ENCODE peak calls at places on chromosomes 6 and 20, in eight cellular contexts. One of them, this sample, is unnamed. For H3K9me3, the result is how much of the 10 kb centered on the place peaks cover.

GRCh38 chr6:5287205-5287965 is 26.1 kb downstream of the FARS2 start:
- DNase-seq in heart right ventricle: no peak
- DNase-seq in psoas muscle: no peak
- DNase-seq in esophagus muscularis mucosa: no peak
- DNase-seq in upper lobe of right lung: no peak
- DNase-seq in CD8-positive, alpha-beta T cell: no peak
- DNase-seq in DND-41: no peak
- DNase-seq in adrenal gland: no peak
- DNase-seq in this sample: no peak

GRCh38 chr6:57173056-57173885 is 1.1 kb downstream of the BAG2 start:
- DNase-seq in CD8-positive, alpha-beta T cell: no peak
- DNase-seq in psoas muscle: no peak
- DNase-seq in heart right ventricle: no peak
- DNase-seq in esophagus muscularis mucosa: no peak
- DNase-seq in adrenal gland: no peak
- DNase-seq in DND-41: peak
- DNase-seq in upper lobe of right lung: no peak
- DNase-seq in this sample: no peak

GRCh38 chr20:32834972-32835371 is 15.2 kb downstream of the MAPRE1 start:
- DNase-seq in upper lobe of right lung: no peak
- DNase-seq in psoas muscle: no peak
- DNase-seq in heart right ventricle: no peak
- DNase-seq in DND-41: no peak
- DNase-seq in adrenal gland: no peak
- DNase-seq in esophagus muscularis mucosa: no peak
- DNase-seq in CD8-positive, alpha-beta T cell: no peak
- DNase-seq in this sample: no peak

GRCh38 chr6:6920984-6921313 is 186.8 kb upstream of the RREB1 start:
- DNase-seq in adrenal gland: no peak
- DNase-seq in heart right ventricle: no peak
- DNase-seq in esophagus muscularis mucosa: no peak
- DNase-seq in DND-41: no peak
- DNase-seq in psoas muscle: no peak
- DNase-seq in CD8-positive, alpha-beta T cell: no peak
- DNase-seq in upper lobe of right lung: no peak
- DNase-seq in this sample: no peak

GRCh38 chr6:104689551-104690205 is 170.0 kb downstream of the HACE1 start:
- DNase-seq in DND-41: no peak
- DNase-seq in esophagus muscularis mucosa: no peak
- DNase-seq in upper lobe of right lung: no peak
- DNase-seq in psoas muscle: no peak
- DNase-seq in CD8-positive, alpha-beta T cell: no peak
- DNase-seq in adrenal gland: no peak
- DNase-seq in heart right ventricle: no peak
- DNase-seq in this sample: no peak

GRCh38 chr20:51306081-51306480 is 236.4 kb downstream of the NFATC2 start:
- DNase-seq in psoas muscle: no peak
- DNase-seq in adrenal gland: no peak
- DNase-seq in heart right ventricle: no peak
- DNase-seq in esophagus muscularis mucosa: no peak
- DNase-seq in DND-41: no peak
- DNase-seq in upper lobe of right lung: no peak
- DNase-seq in CD8-positive, alpha-beta T cell: no peak
- DNase-seq in this sample: no peak

GRCh38 chr6:169811072-169811471 is 59.6 kb downstream of the ERMARD start:
- DNase-seq in upper lobe of right lung: no peak
- DNase-seq in DND-41: no peak
- DNase-seq in adrenal gland: peak
- DNase-seq in heart right ventricle: no peak
- DNase-seq in psoas muscle: no peak
- DNase-seq in CD8-positive, alpha-beta T cell: no peak
- DNase-seq in esophagus muscularis mucosa: peak
- DNase-seq in this sample: no peak

GRCh38 chr6:134495893-134496253 is 178.0 kb upstream of the SGK1 start:
- DNase-seq in adrenal gland: no peak
- DNase-seq in upper lobe of right lung: no peak
- DNase-seq in DND-41: no peak
- DNase-seq in heart right ventricle: no peak
- DNase-seq in psoas muscle: no peak
- DNase-seq in CD8-positive, alpha-beta T cell: no peak
- DNase-seq in esophagus muscularis mucosa: no peak
- DNase-seq in this sample: no peak

GRCh38 chr20:41639630-41640029 is 21.5 kb upstream of the CHD6 start:
- DNase-seq in esophagus muscularis mucosa: no peak
- DNase-seq in DND-41: no peak
- DNase-seq in heart right ventricle: no peak
- DNase-seq in adrenal gland: no peak
- DNase-seq in psoas muscle: no peak
- DNase-seq in upper lobe of right lung: no peak
- DNase-seq in CD8-positive, alpha-beta T cell: no peak
- DNase-seq in this sample: no peak

GRCh38 chr20:5033566-5033965 is 32.3 kb upstream of the SLC23A2 start:
- DNase-seq in CD8-positive, alpha-beta T cell: no peak
- DNase-seq in DND-41: no peak
- DNase-seq in psoas muscle: no peak
- DNase-seq in upper lobe of right lung: no peak
- DNase-seq in esophagus muscularis mucosa: no peak
- DNase-seq in adrenal gland: no peak
- DNase-seq in heart right ventricle: no peak
- DNase-seq in this sample: no peak

GRCh38 chr6:13733178-13733851 is 21.7 kb upstream of the RANBP9 start:
- DNase-seq in psoas muscle: peak
- DNase-seq in DND-41: no peak
- DNase-seq in upper lobe of right lung: peak
- DNase-seq in CD8-positive, alpha-beta T cell: no peak
- DNase-seq in esophagus muscularis mucosa: peak
- DNase-seq in adrenal gland: peak
- DNase-seq in heart right ventricle: peak
- DNase-seq in this sample: no peak

GRCh38 chr6:163260111-163260895 is 154.2 kb upstream of the QKI start:
- DNase-seq in psoas muscle: peak
- DNase-seq in heart right ventricle: peak
- DNase-seq in upper lobe of right lung: no peak
- DNase-seq in adrenal gland: no peak
- DNase-seq in DND-41: no peak
- DNase-seq in CD8-positive, alpha-beta T cell: no peak
- DNase-seq in esophagus muscularis mucosa: no peak
- DNase-seq in this sample: no peak

GRCh38 chr20:47267621-47268020 is 88.9 kb downstream of the ZMYND8 start:
- DNase-seq in CD8-positive, alpha-beta T cell: no peak
- DNase-seq in esophagus muscularis mucosa: no peak
- DNase-seq in adrenal gland: peak
- DNase-seq in upper lobe of right lung: no peak
- DNase-seq in DND-41: no peak
- DNase-seq in heart right ventricle: no peak
- DNase-seq in psoas muscle: no peak
- DNase-seq in this sample: no peak

GRCh38 chr6:159060107-159060506 is 15.3 kb upstream of the TAGAP start:
- DNase-seq in DND-41: no peak
- DNase-seq in esophagus muscularis mucosa: no peak
- DNase-seq in CD8-positive, alpha-beta T cell: no peak
- DNase-seq in psoas muscle: no peak
- DNase-seq in upper lobe of right lung: no peak
- DNase-seq in heart right ventricle: no peak
- DNase-seq in adrenal gland: no peak
- DNase-seq in this sample: no peak

GRCh38 chr6:48733581-48733980 is 622.6 kb upstream of the PTCHD4 start:
- DNase-seq in adrenal gland: no peak
- DNase-seq in psoas muscle: no peak
- DNase-seq in upper lobe of right lung: no peak
- DNase-seq in heart right ventricle: no peak
- DNase-seq in esophagus muscularis mucosa: no peak
- DNase-seq in CD8-positive, alpha-beta T cell: no peak
- DNase-seq in DND-41: no peak
- DNase-seq in this sample: no peak

GRCh38 chr6:43978473-43979360 is 148.5 kb downstream of the MRPL14 start:
- DNase-seq in adrenal gland: peak
- DNase-seq in esophagus muscularis mucosa: no peak
- DNase-seq in heart right ventricle: no peak
- DNase-seq in CD8-positive, alpha-beta T cell: no peak
- DNase-seq in psoas muscle: no peak
- DNase-seq in DND-41: no peak
- DNase-seq in upper lobe of right lung: no peak
- DNase-seq in this sample: no peak

GRCh38 chr6:33392168-33392947 is 735 bp downstream of the KIFC1 start:
- DNase-seq in psoas muscle: no peak
- DNase-seq in CD8-positive, alpha-beta T cell: no peak
- DNase-seq in DND-41: no peak
- DNase-seq in heart right ventricle: no peak
- DNase-seq in adrenal gland: no peak
- DNase-seq in upper lobe of right lung: no peak
- DNase-seq in esophagus muscularis mucosa: no peak
- DNase-seq in this sample: no peak

DNA sequence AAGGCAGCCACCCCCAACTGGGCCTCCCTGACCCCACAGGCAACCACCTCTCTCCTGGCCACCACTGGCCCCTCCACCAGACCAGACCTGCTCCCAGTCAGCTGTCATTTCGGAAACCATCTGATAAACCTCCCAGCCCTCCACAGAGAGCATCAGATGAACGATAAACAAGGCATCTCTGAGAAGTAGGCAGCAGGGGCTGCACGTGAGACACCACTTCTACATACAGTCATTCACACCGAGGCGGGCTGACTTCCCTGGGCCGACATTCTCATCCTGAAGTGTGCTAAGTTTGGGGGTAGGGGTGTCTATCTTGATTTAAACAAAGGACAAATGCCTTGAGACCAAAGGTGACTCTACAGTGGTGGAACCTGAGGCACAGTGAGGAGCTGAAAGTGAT is 13.8 kb downstream of the CPNE5 start:
- DNase-seq in heart right ventricle: no peak
- DNase-seq in CD8-positive, alpha-beta T cell: no peak
- DNase-seq in upper lobe of right lung: no peak
- DNase-seq in esophagus muscularis mucosa: no peak
- DNase-seq in DND-41: no peak
- DNase-seq in adrenal gland: no peak
- DNase-seq in psoas muscle: no peak
- DNase-seq in this sample: no peak
- H3K9me3 ChIP-seq in heart right ventricle: under half
- H3K9me3 ChIP-seq in CD8-positive, alpha-beta T cell: under half
- H3K9me3 ChIP-seq in upper lobe of right lung: under half
- H3K9me3 ChIP-seq in esophagus muscularis mucosa: under half
- H3K9me3 ChIP-seq in DND-41: under half
- H3K9me3 ChIP-seq in adrenal gland: under half
- H3K9me3 ChIP-seq in psoas muscle: under half
- H3K9me3 ChIP-seq in this sample: under half

DNA sequence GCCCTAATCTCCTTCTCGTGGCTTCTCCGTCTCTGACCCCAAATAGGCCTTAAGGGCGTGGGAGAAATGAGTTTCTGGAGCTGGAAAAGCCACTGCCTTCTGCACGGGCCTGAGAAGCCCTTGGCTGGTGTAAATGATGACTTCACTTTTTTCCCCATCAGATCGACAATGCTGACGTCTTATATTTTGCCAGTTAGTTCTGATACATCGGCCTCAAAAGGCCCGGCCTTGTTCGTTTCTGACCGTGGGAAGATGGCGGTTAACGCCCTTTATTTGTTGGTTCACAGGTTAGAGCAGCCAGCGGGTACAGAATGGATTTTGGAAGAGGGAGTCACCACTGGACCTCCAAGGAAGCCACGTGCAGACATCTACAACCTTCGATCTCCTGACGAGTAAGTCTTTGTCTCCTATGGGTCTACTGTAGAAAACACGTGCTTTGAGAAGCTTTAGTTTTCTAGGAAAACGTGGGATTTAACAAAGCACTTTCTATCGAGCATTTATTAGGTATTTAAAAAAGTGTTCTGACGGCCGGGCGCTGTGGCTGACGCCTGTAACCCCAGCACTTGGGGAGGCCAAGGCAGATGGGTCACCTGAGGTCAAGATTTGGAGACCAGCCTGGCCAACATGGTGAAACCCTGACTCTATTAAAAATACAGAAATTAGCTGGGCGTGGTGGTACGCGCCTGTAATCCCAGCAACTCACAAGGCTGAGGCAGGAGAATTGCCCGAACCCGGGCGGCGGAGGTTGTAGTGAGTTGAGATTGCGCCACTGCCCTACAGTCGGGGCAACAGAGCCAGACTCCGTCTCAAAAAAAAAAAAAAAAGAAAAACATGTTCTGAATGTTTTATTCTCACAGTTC is 1.2 kb upstream of the ZNFX1 start:
- DNase-seq in psoas muscle: no peak
- DNase-seq in DND-41: peak
- DNase-seq in esophagus muscularis mucosa: no peak
- DNase-seq in CD8-positive, alpha-beta T cell: no peak
- DNase-seq in adrenal gland: peak
- DNase-seq in upper lobe of right lung: no peak
- DNase-seq in heart right ventricle: peak
- DNase-seq in this sample: no peak
- H3K9me3 ChIP-seq in psoas muscle: under half
- H3K9me3 ChIP-seq in DND-41: under half
- H3K9me3 ChIP-seq in esophagus muscularis mucosa: under half
- H3K9me3 ChIP-seq in CD8-positive, alpha-beta T cell: under half
- H3K9me3 ChIP-seq in adrenal gland: under half
- H3K9me3 ChIP-seq in upper lobe of right lung: under half
- H3K9me3 ChIP-seq in heart right ventricle: under half
- H3K9me3 ChIP-seq in this sample: under half

GRCh38 chr20:42705550-42705949 is 484.2 kb downstream of the PTPRT start:
- DNase-seq in upper lobe of right lung: no peak
- DNase-seq in DND-41: no peak
- DNase-seq in heart right ventricle: no peak
- DNase-seq in adrenal gland: no peak
- DNase-seq in CD8-positive, alpha-beta T cell: no peak
- DNase-seq in psoas muscle: no peak
- DNase-seq in esophagus muscularis mucosa: no peak
- DNase-seq in this sample: no peak
- H3K9me3 ChIP-seq in upper lobe of right lung: under half
- H3K9me3 ChIP-seq in DND-41: under half
- H3K9me3 ChIP-seq in heart right ventricle: under half
- H3K9me3 ChIP-seq in adrenal gland: under half
- H3K9me3 ChIP-seq in CD8-positive, alpha-beta T cell: under half
- H3K9me3 ChIP-seq in psoas muscle: under half
- H3K9me3 ChIP-seq in esophagus muscularis mucosa: under half
- H3K9me3 ChIP-seq in this sample: under half

DNA sequence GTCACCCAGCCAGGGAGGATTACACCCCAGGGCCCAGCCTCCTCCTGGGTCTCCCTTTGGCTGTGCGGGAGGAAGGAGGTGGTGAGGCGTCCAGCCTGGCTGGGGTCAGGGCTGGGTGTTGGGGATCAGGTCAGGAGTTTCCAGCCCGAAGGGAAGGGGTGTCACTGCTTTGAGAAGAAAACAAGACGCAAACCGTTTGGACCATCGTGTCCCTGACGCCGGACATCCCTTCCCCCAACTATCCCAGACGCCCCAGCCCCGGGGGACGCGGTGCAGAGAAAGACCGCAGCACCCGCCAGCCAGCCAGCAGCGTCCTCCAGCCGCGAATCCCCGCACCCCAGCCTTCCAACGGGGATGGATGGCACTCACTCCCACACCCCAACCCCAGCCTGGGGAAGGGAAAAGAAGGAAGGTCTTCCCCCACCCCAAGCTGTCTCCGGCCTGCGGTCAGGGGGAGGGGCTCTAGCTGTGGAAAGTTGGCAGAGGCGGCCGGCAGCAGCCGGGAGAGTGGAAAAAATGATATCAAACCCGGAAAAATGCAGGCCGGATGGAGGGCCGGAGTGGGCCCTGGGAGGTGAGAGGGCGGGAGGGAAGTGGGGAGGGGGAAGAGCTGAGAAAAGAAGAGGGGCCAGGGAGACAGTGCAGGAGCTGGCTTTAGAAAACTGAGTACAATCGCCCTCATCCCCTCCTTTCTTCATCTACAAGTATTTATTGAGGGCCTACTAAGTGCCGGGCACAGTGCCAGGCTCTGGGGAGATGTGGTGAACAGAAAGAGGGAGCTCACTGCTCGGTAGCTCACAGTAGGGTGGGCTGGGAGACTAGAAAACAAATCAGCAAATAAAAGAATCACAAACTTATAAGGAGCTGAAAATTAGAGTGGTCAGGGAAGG is 10.6 kb downstream of the REM1 start:
- DNase-seq in heart right ventricle: peak
- DNase-seq in upper lobe of right lung: peak
- DNase-seq in CD8-positive, alpha-beta T cell: no peak
- DNase-seq in psoas muscle: peak
- DNase-seq in DND-41: no peak
- DNase-seq in esophagus muscularis mucosa: no peak
- DNase-seq in adrenal gland: peak
- DNase-seq in this sample: no peak
- H3K9me3 ChIP-seq in heart right ventricle: under half
- H3K9me3 ChIP-seq in upper lobe of right lung: under half
- H3K9me3 ChIP-seq in CD8-positive, alpha-beta T cell: under half
- H3K9me3 ChIP-seq in psoas muscle: under half
- H3K9me3 ChIP-seq in DND-41: under half
- H3K9me3 ChIP-seq in esophagus muscularis mucosa: under half
- H3K9me3 ChIP-seq in adrenal gland: under half
- H3K9me3 ChIP-seq in this sample: under half